ENCODE peak calls at places on chromosomes 3 and 15, in five cellular contexts. Y is neuronal stem cell; L is CD4-positive, alpha-beta T cell; I is right lobe of liver; N is right cardiac atrium. P is an unnamed sample.
A peak's percentile ranks its signal among the peaks of the same experiment; 100 is the strongest.

GRCh38 chr3:115272036-115272824 is 125.1 kb upstream of the ZBTB20 start:
- DNase-seq in L (no peak), N (no peak), I (no peak), Y (no peak), P (no peak)

GRCh38 chr15:78914027-78914764 is 30.6 kb downstream of the CTSH start:
- DNase-seq in N (no peak), Y (no peak), L (no peak), I (no peak), P (peak; percentile 57)

GRCh38 chr3:136329593-136329992 is 79.5 kb downstream of the PCCB start:
- DNase-seq in N (no peak), Y (no peak), I (no peak), L (no peak), P (no peak)

GRCh38 chr3:23865595-23866396 is 51.0 kb downstream of the NKIRAS1 start:
- DNase-seq in N (no peak), L (no peak), Y (peak; percentile 71), I (no peak), P (no peak)

GRCh38 chr3:121869731-121870130 is 24.5 kb upstream of the SLC15A2 start:
- DNase-seq in N (no peak), L (no peak), I (no peak), Y (no peak), P (no peak)

GRCh38 chr15:99702895-99703602 is 30.2 kb downstream of the LYSMD4 start:
- DNase-seq in Y (no peak), I (no peak), N (no peak), L (no peak), P (no peak)

GRCh38 chr3:124707667-124708066 is 22.6 kb upstream of the UMPS start:
- DNase-seq in I (no peak), L (no peak), Y (no peak), N (no peak), P (no peak)

GRCh38 chr15:55420171-55420871 is 12.0 kb downstream of the PIERCE2 start:
- DNase-seq in L (no peak), Y (no peak), I (no peak), N (no peak), P (no peak)

GRCh38 chr3:195555110-195555509 is 12.0 kb upstream of the PPP1R2 start:
- DNase-seq in N (no peak), Y (no peak), L (no peak), I (no peak), P (no peak)

GRCh38 chr3:171874879-171875278 is 31.7 kb downstream of the TMEM212 start:
- DNase-seq in L (no peak), Y (no peak), I (no peak), N (no peak), P (no peak)

GRCh38 chr15:43775411-43775965 is 1.3 kb downstream of the ELL3 start:
- DNase-seq in N (no peak), Y (no peak), I (peak; percentile 69), L (no peak), P (peak; percentile 62)

GRCh38 chr3:154745925-154746324 is 315.9 kb upstream of the GPR149 start:
- DNase-seq in N (no peak), I (no peak), L (no peak), Y (no peak), P (no peak)

GRCh38 chr15:51936119-51936478 is 35.5 kb downstream of the LEO1 start:
- DNase-seq in I (no peak), N (no peak), L (no peak), Y (no peak), P (no peak)

GRCh38 chr3:7226393-7226792 is 365.5 kb downstream of the GRM7 start:
- DNase-seq in Y (no peak), N (no peak), I (no peak), L (no peak), P (no peak)

GRCh38 chr3:139327861-139328260 is 16.0 kb upstream of the MRPS22 start:
- DNase-seq in I (no peak), Y (no peak), N (no peak), L (no peak), P (no peak)

GRCh38 chr3:249587-250262 is 53.2 kb downstream of the CHL1 start:
- DNase-seq in L (no peak), N (no peak), I (no peak), Y (no peak), P (no peak)

GRCh38 chr3:157810924-157811718 is 295.1 kb downstream of the SHOX2 start:
- DNase-seq in L (no peak), N (no peak), Y (no peak), I (no peak), P (no peak)

GRCh38 chr3:38032328-38032865 is 3.0 kb upstream of the PLCD1 start:
- DNase-seq in N (no peak), L (no peak), I (no peak), Y (no peak), P (no peak)

GRCh38 chr15:66429117-66429516 is 42.4 kb downstream of the MAP2K1 start:
- DNase-seq in L (no peak), N (no peak), Y (no peak), I (no peak), P (no peak)

GRCh38 chr3:13244695-13245449 is 171.6 kb upstream of the IQSEC1 start:
- DNase-seq in Y (no peak), I (peak; percentile 21), N (peak; percentile 7), L (no peak), P (no peak)

GRCh38 chr15:56901931-56902330 is 16.5 kb upstream of the TCF12 start:
- DNase-seq in N (no peak), L (no peak), I (no peak), Y (no peak), P (no peak)

GRCh38 chr3:45677045-45677436 is 12.2 kb upstream of the SACM1L start:
- DNase-seq in N (no peak), L (peak; percentile 41), Y (no peak), I (peak; percentile 61), P (peak; percentile 89)

GRCh38 chr3:52085883-52086282 is 29.5 kb upstream of the DUSP7 start:
- DNase-seq in N (peak; percentile 40), I (peak; percentile 28), Y (no peak), L (no peak), P (no peak)

GRCh38 chr15:43150171-43150929 is 17.0 kb downstream of the TMEM62 start:
- DNase-seq in L (no peak), Y (no peak), I (no peak), N (no peak), P (no peak)

GRCh38 chr3:132543016-132543739 is 53.9 kb upstream of the ACKR4 start:
- DNase-seq in I (no peak), L (no peak), N (no peak), Y (no peak), P (no peak)

GRCh38 chr15:88454867-88455810 is 12.0 kb downstream of the MRPL46 start:
- DNase-seq in Y (peak; percentile 44), I (peak; percentile 64), N (peak; percentile 70), L (peak; percentile 9), P (peak; percentile 37)

GRCh38 chr15:66027268-66027806 is 158.0 kb downstream of the RAB11A start:
- DNase-seq in Y (no peak), I (no peak), L (no peak), N (no peak), P (no peak)

GRCh38 chr15:50315814-50316630 is 39.0 kb downstream of the GABPB1 start:
- DNase-seq in N (no peak), I (no peak), Y (peak; percentile 15), L (no peak), P (no peak)

GRCh38 chr3:65854606-65855304 is 184.0 kb downstream of the MAGI1 start:
- DNase-seq in Y (no peak), L (no peak), N (no peak), I (no peak), P (peak; percentile 61)

GRCh38 chr3:57967590-57967989 is 40.6 kb upstream of the FLNB start:
- DNase-seq in Y (no peak), N (peak; percentile 7), L (peak; percentile 1), I (no peak), P (no peak)

GRCh38 chr3:11095932-11096265 is 58.4 kb upstream of the HRH1 start:
- DNase-seq in Y (no peak), I (no peak), N (no peak), L (no peak), P (no peak)

GRCh38 chr3:186589115-186589514 is 18.6 kb downstream of the DNAJB11 start:
- DNase-seq in Y (no peak), L (no peak), N (no peak), I (no peak), P (no peak)

GRCh38 chr3:122621112-122621511 is 43.7 kb downstream of the PARP15 start:
- DNase-seq in Y (no peak), I (no peak), L (no peak), N (no peak), P (no peak)

DNA sequence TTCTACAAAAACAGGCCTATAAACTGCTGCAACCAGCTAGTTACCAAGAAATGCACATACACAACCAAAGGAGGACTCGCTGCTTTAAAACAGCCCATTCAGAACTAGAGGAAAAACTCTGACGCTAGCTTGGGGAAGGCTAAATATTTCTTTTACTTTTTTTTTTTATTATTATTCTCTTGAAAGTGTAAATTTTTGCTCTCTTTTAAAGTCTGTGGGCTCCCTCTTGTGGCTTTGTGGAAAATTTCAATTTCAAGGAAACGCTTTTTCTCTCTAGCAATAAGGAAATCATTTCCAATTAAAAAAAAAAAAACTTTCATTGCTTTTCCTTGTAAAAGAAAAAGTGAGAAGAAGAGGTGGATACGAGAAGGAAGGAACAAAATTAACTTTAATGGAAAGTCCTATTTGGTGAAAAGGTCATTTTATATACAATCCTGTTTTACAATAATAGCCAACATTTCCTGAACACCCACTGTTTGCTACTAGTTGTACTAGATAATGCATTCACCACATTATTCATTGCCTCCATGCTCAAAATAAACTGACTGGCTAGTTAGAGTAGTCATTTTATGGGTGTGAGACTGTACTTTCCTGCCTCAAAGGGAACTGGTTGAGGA is 51.2 kb upstream of the SAMMSON start:
- DNase-seq in Y (peak; percentile 31), L (no peak), N (no peak), I (no peak), P (no peak)
- H3K27ac ChIP-seq in Y (no peak overlapping the region), L (no peak overlapping the region), N (no peak overlapping the region), I (no peak overlapping the region), P (no peak overlapping the region)

DNA sequence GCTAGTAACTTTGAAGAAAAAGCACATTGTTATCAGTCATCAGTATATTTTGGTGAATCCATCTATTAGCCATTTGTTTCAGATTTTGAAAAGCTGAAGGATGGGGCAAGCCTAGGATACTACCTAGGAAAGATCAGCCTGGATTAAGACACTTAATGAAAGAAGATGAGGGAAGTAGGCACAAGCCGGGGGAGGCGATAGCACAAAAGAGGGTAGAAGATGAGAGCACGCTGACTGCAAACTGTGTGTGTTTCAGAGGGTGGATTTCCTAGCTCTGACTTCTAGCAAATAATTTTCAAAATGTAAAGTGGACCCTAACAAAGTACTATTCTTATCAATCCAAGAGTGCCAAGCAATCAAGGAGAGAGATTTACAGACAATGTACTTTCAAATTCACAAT is 22.2 kb upstream of the SOX2 start:
- DNase-seq in N (no peak), I (no peak), L (no peak), Y (no peak), P (no peak)
- H3K27ac ChIP-seq in N (no peak overlapping the region), I (no peak overlapping the region), L (no peak overlapping the region), Y (no peak overlapping the region), P (no peak overlapping the region)

GRCh38 chr15:91192285-91193058 is 92.4 kb downstream of the SV2B start:
- DNase-seq in Y (no peak), I (no peak), L (no peak), N (no peak), P (no peak)
- H3K27ac ChIP-seq in Y (no peak overlapping the region), I (no peak overlapping the region), L (no peak overlapping the region), N (no peak overlapping the region), P (no peak overlapping the region)

DNA sequence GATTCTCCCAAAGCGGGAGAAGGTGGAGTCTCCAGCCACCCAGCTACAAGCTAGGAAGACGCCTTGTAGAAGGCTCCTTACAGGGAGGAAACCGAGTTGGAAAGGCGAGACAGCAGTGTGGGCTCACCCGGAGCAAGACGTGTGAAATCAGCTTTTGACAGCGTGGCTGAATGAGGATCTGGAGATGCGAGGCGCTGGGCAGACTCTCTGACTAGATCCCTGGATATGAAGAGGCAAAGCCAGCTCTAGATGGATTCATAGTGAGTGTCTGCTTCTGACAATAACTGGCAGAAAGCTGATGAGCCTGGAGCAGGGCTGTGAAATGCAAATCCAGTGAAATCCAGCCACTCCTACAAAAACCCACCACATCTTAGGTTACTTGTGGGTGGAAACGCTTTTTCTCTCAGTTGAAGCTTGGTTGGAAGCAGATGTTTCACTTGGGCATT is 41.0 kb downstream of the GOLGA6A start:
- DNase-seq in I (no peak), L (no peak), Y (no peak), N (no peak), P (no peak)
- H3K27ac ChIP-seq in I (no peak overlapping the region), L (no peak overlapping the region), Y (no peak overlapping the region), N (peak overlapping the region; percentile 77), P (no peak overlapping the region)

P was measured in prostate gland.